ENCODE peak calls at places on chromosomes 1 and 21, in nine cellular contexts. One of them, this sample, is unnamed.

GRCh38 chr1:184854456-184855180 is 100.0 kb upstream of the EDEM3 start:
- DNase-seq in ELF-1: no peak
- DNase-seq in occipital lobe: no peak
- DNase-seq in neural crest cell: no peak
- DNase-seq in lower lobe of right lung: no peak
- DNase-seq in omental fat pad: no peak
- DNase-seq in stimulated activated CD8-positive, alpha-beta memory T cell treated with anti-CD3 and anti-CD28 coated beads, Interleukin-12 subunit alpha, Interleukin-12 subunit beta, amount 100 ng/mL, for 1 hour: no peak
- DNase-seq in astrocyte of the spinal cord: peak
- DNase-seq in right atrium auricular region: no peak
- DNase-seq in this sample: no peak

GRCh38 chr1:220454155-220454777 is 73.7 kb upstream of the MARK1 start:
- DNase-seq in right atrium auricular region: no peak
- DNase-seq in stimulated activated CD8-positive, alpha-beta memory T cell treated with anti-CD3 and anti-CD28 coated beads, Interleukin-12 subunit alpha, Interleukin-12 subunit beta, amount 100 ng/mL, for 1 hour: no peak
- DNase-seq in neural crest cell: no peak
- DNase-seq in astrocyte of the spinal cord: no peak
- DNase-seq in ELF-1: no peak
- DNase-seq in omental fat pad: no peak
- DNase-seq in occipital lobe: no peak
- DNase-seq in lower lobe of right lung: no peak
- DNase-seq in this sample: no peak

GRCh38 chr1:193771596-193771995 is 585.2 kb upstream of the B3GALT2 start:
- DNase-seq in astrocyte of the spinal cord: no peak
- DNase-seq in right atrium auricular region: no peak
- DNase-seq in lower lobe of right lung: no peak
- DNase-seq in occipital lobe: no peak
- DNase-seq in ELF-1: no peak
- DNase-seq in omental fat pad: no peak
- DNase-seq in neural crest cell: no peak
- DNase-seq in stimulated activated CD8-positive, alpha-beta memory T cell treated with anti-CD3 and anti-CD28 coated beads, Interleukin-12 subunit alpha, Interleukin-12 subunit beta, amount 100 ng/mL, for 1 hour: no peak
- DNase-seq in this sample: no peak

GRCh38 chr1:47693115-47693514 is 255.3 kb downstream of the FOXD2 start:
- DNase-seq in astrocyte of the spinal cord: no peak
- DNase-seq in stimulated activated CD8-positive, alpha-beta memory T cell treated with anti-CD3 and anti-CD28 coated beads, Interleukin-12 subunit alpha, Interleukin-12 subunit beta, amount 100 ng/mL, for 1 hour: no peak
- DNase-seq in right atrium auricular region: peak
- DNase-seq in ELF-1: no peak
- DNase-seq in neural crest cell: no peak
- DNase-seq in omental fat pad: no peak
- DNase-seq in occipital lobe: no peak
- DNase-seq in lower lobe of right lung: no peak
- DNase-seq in this sample: no peak

GRCh38 chr1:36570016-36570415 is 87.3 kb upstream of the CSF3R start:
- DNase-seq in stimulated activated CD8-positive, alpha-beta memory T cell treated with anti-CD3 and anti-CD28 coated beads, Interleukin-12 subunit alpha, Interleukin-12 subunit beta, amount 100 ng/mL, for 1 hour: no peak
- DNase-seq in occipital lobe: no peak
- DNase-seq in omental fat pad: no peak
- DNase-seq in astrocyte of the spinal cord: no peak
- DNase-seq in lower lobe of right lung: peak
- DNase-seq in ELF-1: no peak
- DNase-seq in right atrium auricular region: no peak
- DNase-seq in neural crest cell: no peak
- DNase-seq in this sample: no peak

GRCh38 chr1:50450861-50451653 is 27.8 kb upstream of the DMRTA2 start:
- DNase-seq in lower lobe of right lung: no peak
- DNase-seq in right atrium auricular region: no peak
- DNase-seq in neural crest cell: no peak
- DNase-seq in occipital lobe: no peak
- DNase-seq in ELF-1: no peak
- DNase-seq in stimulated activated CD8-positive, alpha-beta memory T cell treated with anti-CD3 and anti-CD28 coated beads, Interleukin-12 subunit alpha, Interleukin-12 subunit beta, amount 100 ng/mL, for 1 hour: no peak
- DNase-seq in omental fat pad: no peak
- DNase-seq in astrocyte of the spinal cord: no peak
- DNase-seq in this sample: no peak

GRCh38 chr21:16305686-16306085 is 575.9 kb downstream of the USP25 start:
- DNase-seq in right atrium auricular region: no peak
- DNase-seq in occipital lobe: no peak
- DNase-seq in omental fat pad: no peak
- DNase-seq in astrocyte of the spinal cord: peak
- DNase-seq in ELF-1: no peak
- DNase-seq in stimulated activated CD8-positive, alpha-beta memory T cell treated with anti-CD3 and anti-CD28 coated beads, Interleukin-12 subunit alpha, Interleukin-12 subunit beta, amount 100 ng/mL, for 1 hour: no peak
- DNase-seq in neural crest cell: peak
- DNase-seq in lower lobe of right lung: no peak
- DNase-seq in this sample: no peak

GRCh38 chr1:94014635-94015488 is 105.6 kb upstream of the GCLM start:
- DNase-seq in neural crest cell: no peak
- DNase-seq in lower lobe of right lung: no peak
- DNase-seq in omental fat pad: no peak
- DNase-seq in right atrium auricular region: no peak
- DNase-seq in ELF-1: no peak
- DNase-seq in stimulated activated CD8-positive, alpha-beta memory T cell treated with anti-CD3 and anti-CD28 coated beads, Interleukin-12 subunit alpha, Interleukin-12 subunit beta, amount 100 ng/mL, for 1 hour: no peak
- DNase-seq in astrocyte of the spinal cord: no peak
- DNase-seq in occipital lobe: no peak
- DNase-seq in this sample: no peak

GRCh38 chr1:234924450-234925355 is 203.9 kb downstream of the TOMM20 start:
- DNase-seq in neural crest cell: no peak
- DNase-seq in astrocyte of the spinal cord: no peak
- DNase-seq in omental fat pad: no peak
- DNase-seq in right atrium auricular region: no peak
- DNase-seq in occipital lobe: no peak
- DNase-seq in ELF-1: no peak
- DNase-seq in stimulated activated CD8-positive, alpha-beta memory T cell treated with anti-CD3 and anti-CD28 coated beads, Interleukin-12 subunit alpha, Interleukin-12 subunit beta, amount 100 ng/mL, for 1 hour: no peak
- DNase-seq in lower lobe of right lung: no peak
- DNase-seq in this sample: no peak

GRCh38 chr1:164576311-164577271 is 17.6 kb downstream of the PBX1 start:
- DNase-seq in astrocyte of the spinal cord: peak
- DNase-seq in neural crest cell: peak
- DNase-seq in occipital lobe: peak
- DNase-seq in lower lobe of right lung: no peak
- DNase-seq in ELF-1: peak
- DNase-seq in omental fat pad: no peak
- DNase-seq in stimulated activated CD8-positive, alpha-beta memory T cell treated with anti-CD3 and anti-CD28 coated beads, Interleukin-12 subunit alpha, Interleukin-12 subunit beta, amount 100 ng/mL, for 1 hour: no peak
- DNase-seq in right atrium auricular region: no peak
- DNase-seq in this sample: peak